ENCODE peak calls at places on chromosomes 11 and 22, in ten cellular contexts. One of them, this sample, is unnamed.

GRCh38 chr11:46238967-46239800 is 38.3 kb upstream of the CREB3L1 start:
- DNase-seq in astrocyte of the spinal cord: peak
- DNase-seq in HFFc6: peak
- DNase-seq in AG09309: peak
- DNase-seq in fibroblast of the aortic adventitia: peak
- DNase-seq in cardiac fibroblast: peak
- DNase-seq in dorsolateral prefrontal cortex: peak
- DNase-seq in AG10803: peak
- DNase-seq in cardiac muscle cell: peak
- DNase-seq in endothelial cell: peak
- DNase-seq in this sample: peak

GRCh38 chr22:31538815-31539214 is 42.5 kb downstream of the SFI1 start:
- DNase-seq in astrocyte of the spinal cord: no peak
- DNase-seq in HFFc6: no peak
- DNase-seq in AG09309: no peak
- DNase-seq in fibroblast of the aortic adventitia: no peak
- DNase-seq in cardiac fibroblast: no peak
- DNase-seq in dorsolateral prefrontal cortex: no peak
- DNase-seq in AG10803: no peak
- DNase-seq in cardiac muscle cell: no peak
- DNase-seq in endothelial cell: no peak
- DNase-seq in this sample: no peak

GRCh38 chr11:13098067-13098466 is 89.0 kb downstream of the RASSF10 start:
- DNase-seq in astrocyte of the spinal cord: no peak
- DNase-seq in HFFc6: no peak
- DNase-seq in AG09309: no peak
- DNase-seq in fibroblast of the aortic adventitia: peak
- DNase-seq in cardiac fibroblast: no peak
- DNase-seq in dorsolateral prefrontal cortex: peak
- DNase-seq in AG10803: no peak
- DNase-seq in cardiac muscle cell: no peak
- DNase-seq in endothelial cell: no peak
- DNase-seq in this sample: no peak

GRCh38 chr11:19861171-19861570 is 148.5 kb downstream of the NAV2 start:
- DNase-seq in astrocyte of the spinal cord: no peak
- DNase-seq in HFFc6: no peak
- DNase-seq in AG09309: no peak
- DNase-seq in fibroblast of the aortic adventitia: peak
- DNase-seq in cardiac fibroblast: peak
- DNase-seq in dorsolateral prefrontal cortex: no peak
- DNase-seq in AG10803: no peak
- DNase-seq in cardiac muscle cell: peak
- DNase-seq in endothelial cell: no peak
- DNase-seq in this sample: no peak

GRCh38 chr11:47271961-47272661 is 2.2 kb downstream of the MADD start:
- DNase-seq in astrocyte of the spinal cord: no peak
- DNase-seq in HFFc6: no peak
- DNase-seq in AG09309: no peak
- DNase-seq in fibroblast of the aortic adventitia: no peak
- DNase-seq in cardiac fibroblast: no peak
- DNase-seq in dorsolateral prefrontal cortex: peak
- DNase-seq in AG10803: no peak
- DNase-seq in cardiac muscle cell: no peak
- DNase-seq in endothelial cell: no peak
- DNase-seq in this sample: peak

GRCh38 chr22:50548046-50548912 is 2.6 kb downstream of the KLHDC7B start:
- DNase-seq in astrocyte of the spinal cord: no peak
- DNase-seq in HFFc6: no peak
- DNase-seq in AG09309: no peak
- DNase-seq in fibroblast of the aortic adventitia: no peak
- DNase-seq in cardiac fibroblast: peak
- DNase-seq in dorsolateral prefrontal cortex: no peak
- DNase-seq in AG10803: no peak
- DNase-seq in cardiac muscle cell: no peak
- DNase-seq in endothelial cell: no peak
- DNase-seq in this sample: no peak

GRCh38 chr22:38569181-38569971 is 607 bp downstream of the DMC1 start:
- DNase-seq in astrocyte of the spinal cord: no peak
- DNase-seq in HFFc6: no peak
- DNase-seq in AG09309: no peak
- DNase-seq in fibroblast of the aortic adventitia: no peak
- DNase-seq in cardiac fibroblast: no peak
- DNase-seq in dorsolateral prefrontal cortex: no peak
- DNase-seq in AG10803: no peak
- DNase-seq in cardiac muscle cell: no peak
- DNase-seq in endothelial cell: peak
- DNase-seq in this sample: no peak

GRCh38 chr11:8071616-8072581 is 9.1 kb upstream of the TUB start:
- DNase-seq in astrocyte of the spinal cord: no peak
- DNase-seq in HFFc6: no peak
- DNase-seq in AG09309: no peak
- DNase-seq in fibroblast of the aortic adventitia: no peak
- DNase-seq in cardiac fibroblast: no peak
- DNase-seq in dorsolateral prefrontal cortex: peak
- DNase-seq in AG10803: no peak
- DNase-seq in cardiac muscle cell: no peak
- DNase-seq in endothelial cell: no peak
- DNase-seq in this sample: no peak

DNA sequence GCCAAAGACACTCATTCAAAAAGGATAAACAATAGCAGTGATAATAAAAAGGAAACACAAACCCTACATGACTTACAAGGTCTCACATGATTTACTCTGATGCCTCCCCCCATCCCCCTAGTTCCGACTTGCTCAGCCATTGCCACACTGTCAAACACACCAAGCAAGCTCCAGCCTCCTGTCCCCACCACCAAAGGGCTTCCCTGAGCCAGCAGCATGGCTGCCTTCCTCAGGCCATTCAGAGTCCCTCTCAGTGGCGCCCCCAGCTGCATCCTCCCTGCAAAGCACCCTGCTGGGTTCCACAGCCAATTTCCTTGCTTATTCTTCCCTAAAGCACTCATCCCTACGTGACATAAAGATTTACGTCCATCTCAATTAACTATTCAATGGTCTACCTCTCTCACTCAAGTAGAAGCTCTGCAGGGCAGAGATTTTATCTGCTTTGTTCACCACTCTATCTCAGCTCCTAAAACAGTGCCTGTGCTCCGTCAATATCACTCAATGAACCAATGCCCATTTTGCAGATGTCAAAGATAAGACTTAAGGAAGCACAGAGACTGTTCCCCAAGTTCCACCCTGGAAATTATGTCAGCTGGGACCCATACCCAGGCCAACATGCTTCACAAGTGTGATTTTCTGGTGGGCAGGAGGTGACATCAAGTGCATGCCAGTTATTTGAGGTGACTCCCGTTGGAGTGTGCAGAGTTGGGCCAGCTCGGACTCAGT is 106.9 kb downstream of the SYN3 start:
- DNase-seq in astrocyte of the spinal cord: no peak
- DNase-seq in HFFc6: no peak
- DNase-seq in AG09309: no peak
- DNase-seq in fibroblast of the aortic adventitia: no peak
- DNase-seq in cardiac fibroblast: peak
- DNase-seq in dorsolateral prefrontal cortex: no peak
- DNase-seq in AG10803: no peak
- DNase-seq in cardiac muscle cell: peak
- DNase-seq in endothelial cell: peak
- DNase-seq in this sample: no peak
- TF ChIP-seq CTCF in astrocyte of the spinal cord: no peak
- TF ChIP-seq CTCF in HFFc6: peak
- TF ChIP-seq CTCF in AG09309: no peak
- TF ChIP-seq CTCF in fibroblast of the aortic adventitia: no peak
- TF ChIP-seq CTCF in cardiac fibroblast: no peak
- TF ChIP-seq CTCF in dorsolateral prefrontal cortex: no peak
- TF ChIP-seq CTCF in AG10803: no peak
- TF ChIP-seq CTCF in cardiac muscle cell: peak
- TF ChIP-seq CTCF in endothelial cell: peak
- TF ChIP-seq CTCF in this sample: no peak

GRCh38 chr11:118997627-118998387 is at the start of gene CENATAC:
- DNase-seq in astrocyte of the spinal cord: peak
- DNase-seq in HFFc6: peak
- DNase-seq in AG09309: peak
- DNase-seq in fibroblast of the aortic adventitia: peak
- DNase-seq in cardiac fibroblast: peak
- DNase-seq in dorsolateral prefrontal cortex: peak
- DNase-seq in AG10803: peak
- DNase-seq in cardiac muscle cell: peak
- DNase-seq in endothelial cell: peak
- DNase-seq in this sample: peak
- TF ChIP-seq CTCF in astrocyte of the spinal cord: no peak
- TF ChIP-seq CTCF in HFFc6: peak
- TF ChIP-seq CTCF in AG09309: no peak
- TF ChIP-seq CTCF in fibroblast of the aortic adventitia: peak
- TF ChIP-seq CTCF in cardiac fibroblast: no peak
- TF ChIP-seq CTCF in dorsolateral prefrontal cortex: no peak
- TF ChIP-seq CTCF in AG10803: no peak
- TF ChIP-seq CTCF in cardiac muscle cell: no peak
- TF ChIP-seq CTCF in endothelial cell: no peak
- TF ChIP-seq CTCF in this sample: no peak

GRCh38 chr11:107593941-107594340 is 3.0 kb downstream of the ELMOD1 start:
- DNase-seq in astrocyte of the spinal cord: no peak
- DNase-seq in HFFc6: no peak
- DNase-seq in AG09309: no peak
- DNase-seq in fibroblast of the aortic adventitia: no peak
- DNase-seq in cardiac fibroblast: no peak
- DNase-seq in dorsolateral prefrontal cortex: no peak
- DNase-seq in AG10803: no peak
- DNase-seq in cardiac muscle cell: no peak
- DNase-seq in endothelial cell: no peak
- DNase-seq in this sample: no peak

GRCh38 chr11:107592813-107593212 is 1.9 kb downstream of the ELMOD1 start:
- DNase-seq in astrocyte of the spinal cord: peak
- DNase-seq in HFFc6: no peak
- DNase-seq in AG09309: no peak
- DNase-seq in fibroblast of the aortic adventitia: no peak
- DNase-seq in cardiac fibroblast: no peak
- DNase-seq in dorsolateral prefrontal cortex: no peak
- DNase-seq in AG10803: no peak
- DNase-seq in cardiac muscle cell: peak
- DNase-seq in endothelial cell: no peak
- DNase-seq in this sample: no peak

DNA sequence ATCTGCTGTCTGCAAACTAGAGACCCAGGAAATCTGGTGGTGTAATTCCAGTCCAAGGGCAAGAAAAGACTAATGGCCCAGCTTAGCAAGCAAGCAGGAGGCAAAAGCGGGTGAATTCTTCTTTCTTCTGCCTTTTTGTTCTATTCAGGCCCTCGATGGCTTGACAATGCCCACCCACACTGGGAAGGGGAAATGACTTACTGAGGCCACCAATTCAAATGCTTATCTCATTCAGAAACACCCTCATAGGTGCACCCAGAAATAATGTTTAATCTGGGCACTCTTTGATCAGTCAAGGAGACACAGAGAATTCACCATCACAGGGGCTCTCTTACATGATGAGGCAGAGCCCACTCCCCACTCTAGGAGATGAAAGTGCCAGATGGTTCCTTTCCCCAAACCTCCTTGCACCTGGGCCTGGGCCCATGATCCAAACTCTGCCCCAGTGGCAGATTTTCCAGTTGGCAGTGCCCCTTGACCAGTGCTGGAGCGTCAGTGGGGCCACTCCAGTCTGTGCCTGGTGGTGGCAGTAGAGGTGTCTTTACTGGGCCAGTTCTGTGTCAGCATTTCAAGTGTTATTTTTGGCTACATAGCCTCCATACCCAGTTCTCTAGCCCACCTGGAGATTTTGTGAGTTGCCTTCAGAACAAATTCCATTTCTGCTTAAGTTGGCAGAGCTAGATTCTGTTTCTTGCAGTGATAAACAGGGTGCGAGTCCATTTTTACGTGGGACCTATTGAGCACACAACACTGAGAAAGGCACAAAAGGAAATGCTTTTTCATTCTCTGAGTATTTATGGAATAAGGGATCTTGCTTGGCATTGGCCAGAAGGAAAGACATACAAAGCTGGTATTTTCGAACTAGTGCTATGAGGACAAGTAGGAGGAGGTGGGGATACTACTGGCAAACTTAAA is 7.5 kb downstream of the ELMOD1 start:
- DNase-seq in astrocyte of the spinal cord: no peak
- DNase-seq in HFFc6: peak
- DNase-seq in AG09309: no peak
- DNase-seq in fibroblast of the aortic adventitia: no peak
- DNase-seq in cardiac fibroblast: peak
- DNase-seq in dorsolateral prefrontal cortex: no peak
- DNase-seq in AG10803: no peak
- DNase-seq in cardiac muscle cell: peak
- DNase-seq in endothelial cell: peak
- DNase-seq in this sample: no peak
- TF ChIP-seq CTCF in astrocyte of the spinal cord: peak
- TF ChIP-seq CTCF in HFFc6: peak
- TF ChIP-seq CTCF in AG09309: peak
- TF ChIP-seq CTCF in fibroblast of the aortic adventitia: peak
- TF ChIP-seq CTCF in cardiac fibroblast: peak
- TF ChIP-seq CTCF in dorsolateral prefrontal cortex: peak
- TF ChIP-seq CTCF in AG10803: peak
- TF ChIP-seq CTCF in cardiac muscle cell: peak
- TF ChIP-seq CTCF in endothelial cell: no peak
- TF ChIP-seq CTCF in this sample: peak

GRCh38 chr22:46318576-46318975 is 16.9 kb upstream of the TRMU start:
- DNase-seq in astrocyte of the spinal cord: no peak
- DNase-seq in HFFc6: no peak
- DNase-seq in AG09309: no peak
- DNase-seq in fibroblast of the aortic adventitia: no peak
- DNase-seq in cardiac fibroblast: no peak
- DNase-seq in dorsolateral prefrontal cortex: no peak
- DNase-seq in AG10803: no peak
- DNase-seq in cardiac muscle cell: no peak
- DNase-seq in endothelial cell: no peak
- DNase-seq in this sample: no peak

GRCh38 chr22:46317646-46318045 is 17.9 kb upstream of the TRMU start:
- DNase-seq in astrocyte of the spinal cord: no peak
- DNase-seq in HFFc6: no peak
- DNase-seq in AG09309: no peak
- DNase-seq in fibroblast of the aortic adventitia: no peak
- DNase-seq in cardiac fibroblast: no peak
- DNase-seq in dorsolateral prefrontal cortex: no peak
- DNase-seq in AG10803: no peak
- DNase-seq in cardiac muscle cell: no peak
- DNase-seq in endothelial cell: no peak
- DNase-seq in this sample: no peak

GRCh38 chr22:46320716-46321386 is 14.7 kb upstream of the TRMU start:
- DNase-seq in astrocyte of the spinal cord: no peak
- DNase-seq in HFFc6: no peak
- DNase-seq in AG09309: no peak
- DNase-seq in fibroblast of the aortic adventitia: no peak
- DNase-seq in cardiac fibroblast: no peak
- DNase-seq in dorsolateral prefrontal cortex: no peak
- DNase-seq in AG10803: no peak
- DNase-seq in cardiac muscle cell: no peak
- DNase-seq in endothelial cell: no peak
- DNase-seq in this sample: no peak

GRCh38 chr22:46320166-46320710 is 15.3 kb upstream of the TRMU start:
- DNase-seq in astrocyte of the spinal cord: no peak
- DNase-seq in HFFc6: no peak
- DNase-seq in AG09309: no peak
- DNase-seq in fibroblast of the aortic adventitia: no peak
- DNase-seq in cardiac fibroblast: no peak
- DNase-seq in dorsolateral prefrontal cortex: no peak
- DNase-seq in AG10803: no peak
- DNase-seq in cardiac muscle cell: no peak
- DNase-seq in endothelial cell: no peak
- DNase-seq in this sample: no peak

DNA sequence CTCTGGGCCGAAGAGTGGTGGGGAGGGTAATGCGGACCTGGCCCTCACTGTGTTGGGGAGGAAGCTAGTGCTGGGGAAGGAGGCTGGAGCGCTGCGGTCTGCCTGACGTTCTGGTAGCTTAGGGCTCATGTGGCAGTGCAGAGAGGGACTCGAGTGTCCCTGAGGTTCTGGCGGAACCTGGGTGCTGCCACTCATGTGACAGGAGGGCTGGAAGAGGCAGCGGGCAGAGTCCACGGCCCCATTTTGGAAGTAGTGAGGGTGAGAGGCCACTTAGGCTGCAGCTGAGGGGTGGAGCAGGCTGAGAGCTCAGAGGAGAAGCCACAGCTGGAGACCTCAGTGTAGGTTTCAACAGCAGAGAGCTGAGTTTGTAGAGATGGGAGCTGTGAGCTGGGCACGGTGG is 16.2 kb upstream of the TRMU start:
- DNase-seq in astrocyte of the spinal cord: no peak
- DNase-seq in HFFc6: no peak
- DNase-seq in AG09309: no peak
- DNase-seq in fibroblast of the aortic adventitia: no peak
- DNase-seq in cardiac fibroblast: no peak
- DNase-seq in dorsolateral prefrontal cortex: no peak
- DNase-seq in AG10803: no peak
- DNase-seq in cardiac muscle cell: no peak
- DNase-seq in endothelial cell: no peak
- DNase-seq in this sample: no peak
- TF ChIP-seq CTCF in astrocyte of the spinal cord: no peak
- TF ChIP-seq CTCF in HFFc6: no peak
- TF ChIP-seq CTCF in AG09309: no peak
- TF ChIP-seq CTCF in fibroblast of the aortic adventitia: no peak
- TF ChIP-seq CTCF in cardiac fibroblast: no peak
- TF ChIP-seq CTCF in dorsolateral prefrontal cortex: no peak
- TF ChIP-seq CTCF in AG10803: no peak
- TF ChIP-seq CTCF in cardiac muscle cell: no peak
- TF ChIP-seq CTCF in endothelial cell: no peak
- TF ChIP-seq CTCF in this sample: no peak

This sample was measured in HL-60.